ENCODE peak calls at places on chromosomes 6 and 20, in four cellular contexts. T, D, G and Z are unnamed samples.

GRCh38 chr6:93177451-93177850 is 241.9 kb downstream of the EPHA7 start:
- DNase-seq in G (no peak), D (no peak), T (no peak), Z (no peak)

GRCh38 chr20:34862724-34863123 is 9.9 kb downstream of the GGT7 start:
- DNase-seq in T (no peak), D (no peak), G (no peak), Z (no peak)

GRCh38 chr6:3706547-3707467 is 44.7 kb downstream of the PXDC1 start:
- DNase-seq in T (no peak), G (no peak), D (no peak), Z (no peak)

GRCh38 chr6:167141667-167142432 is 15.9 kb downstream of the GPR31 start:
- DNase-seq in D (peak; percentile 13), T (peak; percentile 76), G (peak; percentile 81), Z (peak; percentile 80)

GRCh38 chr20:37364927-37365272 is 19.0 kb downstream of the SRC start:
- DNase-seq in D (no peak), T (no peak), G (no peak), Z (no peak)

GRCh38 chr20:44003609-44004008 is 89.0 kb downstream of the TOX2 start:
- DNase-seq in D (no peak), T (no peak), G (no peak), Z (no peak)

GRCh38 chr6:158500016-158500735 is 59.7 kb upstream of the TMEM181 start:
- DNase-seq in T (no peak), D (peak; percentile 72), G (no peak), Z (no peak)

GRCh38 chr20:48349673-48350072 is 478.1 kb downstream of the PREX1 start:
- DNase-seq in T (no peak), D (no peak), G (no peak), Z (no peak)

GRCh38 chr20:34954905-34955231 is 738 bp downstream of the GSS start:
- DNase-seq in D (peak; percentile 73), G (peak; percentile 28), T (no peak), Z (peak; percentile 42)

GRCh38 chr20:43751167-43752050 is 24.6 kb upstream of the GTSF1L start:
- DNase-seq in T (no peak), G (no peak), D (peak; percentile 90), Z (no peak)

GRCh38 chr20:45358282-45359068 is 4.5 kb upstream of the SYS1 start:
- DNase-seq in T (no peak), G (no peak), D (peak; percentile 95), Z (no peak)

GRCh38 chr6:47103931-47104330 is 61.8 kb upstream of the ADGRF1 start:
- DNase-seq in D (peak; percentile 31), G (peak; percentile 35), T (no peak), Z (no peak)

GRCh38 chr20:47934761-47935160 is 149.5 kb upstream of the SULF2 start:
- DNase-seq in T (no peak), D (no peak), G (no peak), Z (no peak)

GRCh38 chr6:113447088-113447831 is 409.9 kb upstream of the MARCKS start:
- DNase-seq in T (no peak), D (peak; percentile 90), G (peak; percentile 51), Z (no peak)

GRCh38 chr6:138422861-138423260 is 18.8 kb downstream of the HEBP2 start:
- DNase-seq in G (no peak), D (peak; percentile 30), T (no peak), Z (no peak)

GRCh38 chr20:34772437-34772836 is 53.0 kb downstream of the NCOA6 start:
- DNase-seq in T (no peak), G (no peak), D (no peak), Z (no peak)

GRCh38 chr20:32777177-32777956 is 15.2 kb downstream of the DNMT3B start:
- DNase-seq in T (peak; percentile 39), D (no peak), G (no peak), Z (no peak)

GRCh38 chr6:34829137-34829536 is 37.3 kb downstream of the BLTP3A start:
- DNase-seq in T (no peak), G (no peak), D (no peak), Z (no peak)

DNA sequence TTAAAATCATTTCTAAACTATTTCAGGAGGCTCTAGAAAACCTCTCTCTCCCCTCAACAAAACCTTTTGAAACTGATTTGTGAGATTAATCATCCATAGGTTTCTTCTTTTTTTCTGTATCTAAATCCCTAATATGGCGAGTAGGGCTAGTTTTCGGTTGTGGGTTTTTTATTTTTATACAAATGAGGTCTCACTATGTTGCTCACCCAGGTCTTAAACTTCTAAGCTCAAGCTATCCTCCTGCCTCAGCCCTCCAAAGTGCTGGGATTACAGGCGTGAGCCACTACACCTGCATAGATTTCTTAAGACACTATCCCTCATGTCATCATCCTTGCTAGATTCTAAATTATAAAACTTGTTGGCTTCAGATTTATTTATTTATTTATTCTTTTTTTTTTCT is 43.9 kb downstream of the ORC3 start:
- DNase-seq in G (no peak), T (no peak), D (no peak), Z (no peak)
- TF ChIP-seq EZH2phosphoT487 in G (no peak), T (no peak), D (no peak), Z (no peak)

GRCh38 chr20:23049201-23049932 is at the start of gene THBD:
- DNase-seq in D (peak; percentile 85), T (peak; percentile 64), G (peak; percentile 84), Z (peak; percentile 68)

GRCh38 chr20:23047738-23048214 is 1.7 kb downstream of the THBD start:
- DNase-seq in D (peak; percentile 46), T (peak; percentile 41), G (no peak), Z (peak; percentile 12)

GRCh38 chr20:23049933-23050838 is 714 bp upstream of the THBD start:
- DNase-seq in T (peak; percentile 47), G (peak; percentile 62), D (peak; percentile 68), Z (peak; percentile 53)

GRCh38 chr20:23047001-23047737 is 2.3 kb downstream of the THBD start:
- DNase-seq in D (no peak), T (no peak), G (no peak), Z (no peak)

DNA sequence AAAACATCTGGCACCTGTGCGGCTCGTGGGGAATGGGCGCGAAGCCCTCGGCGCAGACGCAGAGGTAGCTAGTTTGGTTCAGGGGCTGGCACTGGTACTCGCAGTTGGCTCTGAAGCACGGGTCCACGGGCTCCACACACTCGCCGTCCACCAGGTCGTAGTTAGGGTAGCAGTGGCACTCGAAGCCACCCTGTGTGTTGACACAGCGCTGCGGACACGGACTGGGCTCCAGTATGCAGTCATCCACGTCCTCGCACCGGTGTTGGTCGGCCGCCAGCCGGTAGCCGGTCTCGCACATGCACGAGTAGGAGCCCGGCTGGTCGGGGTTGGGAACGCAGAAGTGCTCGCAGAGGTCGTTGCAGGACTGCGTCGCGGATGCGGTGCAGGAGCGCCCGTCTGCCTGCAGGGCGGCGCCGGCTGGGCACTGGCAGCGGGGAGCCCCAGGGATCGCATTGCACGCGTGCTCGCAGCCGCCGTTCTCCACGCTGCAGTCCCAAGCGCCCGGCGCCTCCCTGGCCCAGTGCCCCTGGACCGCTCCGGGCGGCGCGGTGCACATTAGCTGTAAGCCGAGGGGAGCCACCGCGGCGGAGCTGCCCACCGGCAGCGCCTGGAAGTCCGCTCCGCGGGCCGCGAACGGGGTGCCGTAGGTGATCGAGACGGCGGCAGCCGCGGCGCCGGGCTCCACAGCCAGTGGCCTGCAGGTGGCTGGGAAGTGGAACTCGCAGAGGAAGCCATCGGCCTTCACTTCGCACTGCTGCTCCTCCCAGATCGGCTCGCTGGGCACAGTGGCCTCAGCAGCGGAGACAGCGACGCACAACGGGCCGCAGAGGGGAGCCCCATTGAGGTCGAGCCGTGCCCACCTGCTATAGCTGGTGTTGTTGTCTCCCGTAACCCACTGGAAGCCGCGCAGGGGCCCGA is 930 bp downstream of the THBD start:
- DNase-seq in T (peak; percentile 78), G (peak; percentile 76), D (peak; percentile 78), Z (peak; percentile 84)
- TF ChIP-seq EZH2 in T (peak; percentile 90), G (no peak), D (no peak), Z (peak; percentile 18)

GRCh38 chr6:142903806-142904205 is 41.2 kb downstream of the HIVEP2 start:
- DNase-seq in D (peak; percentile 42), G (no peak), T (no peak), Z (no peak)
- H3K4me1 ChIP-seq in D (peaks cover 44% of the 10 kb centered on the region), G (no peaks in the 10 kb centered on the region), T (no peaks in the 10 kb centered on the region), Z (peaks cover 8% of the 10 kb centered on the region)

DNA sequence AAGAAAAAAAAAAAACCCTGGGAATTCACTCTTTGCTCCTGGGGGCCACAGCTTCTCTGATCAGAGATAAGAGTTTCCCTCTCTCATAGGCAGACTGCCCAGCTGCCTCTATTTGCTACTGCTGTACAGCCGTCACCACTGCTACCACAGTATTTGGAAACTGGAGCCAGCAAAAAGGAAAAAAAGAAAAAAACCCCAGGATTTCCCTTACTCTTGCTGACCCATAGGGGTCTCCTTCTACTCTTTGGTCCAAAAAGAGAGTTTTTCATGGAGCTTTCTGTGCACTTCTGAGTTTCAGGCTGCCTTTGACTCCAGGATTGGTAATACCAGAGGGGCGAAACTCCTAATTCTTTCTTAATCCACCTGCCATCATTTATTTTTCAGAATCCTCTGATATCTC is 89.7 kb downstream of the MDGA1 start:
- DNase-seq in T (peak; percentile 56), G (peak; percentile 43), D (peak; percentile 58), Z (peak; percentile 77)
- TF ChIP-seq EZH2phosphoT487 in T (no peak), G (no peak), D (no peak), Z (no peak)

GRCh38 chr6:135322427-135323201 is 141.5 kb downstream of the MYB start:
- DNase-seq in T (no peak), G (no peak), D (no peak), Z (no peak)
- TF ChIP-seq EZH2 in T (no peak), G (no peak), D (no peak), Z (no peak)

GRCh38 chr6:42769051-42769450 is 12.8 kb upstream of the BICRAL start:
- DNase-seq in G (no peak), D (no peak), T (peak; percentile 27), Z (no peak)

GRCh38 chr6:42771741-42772100 is 10.1 kb upstream of the BICRAL start:
- DNase-seq in D (no peak), G (no peak), T (no peak), Z (no peak)

GRCh38 chr6:42778072-42778471 is 3.8 kb upstream of the BICRAL start:
- DNase-seq in T (no peak), G (no peak), D (no peak), Z (no peak)

GRCh38 chr6:42777126-42777822 is 4.6 kb upstream of the BICRAL start:
- DNase-seq in T (no peak), G (no peak), D (peak; percentile 50), Z (no peak)

DNA sequence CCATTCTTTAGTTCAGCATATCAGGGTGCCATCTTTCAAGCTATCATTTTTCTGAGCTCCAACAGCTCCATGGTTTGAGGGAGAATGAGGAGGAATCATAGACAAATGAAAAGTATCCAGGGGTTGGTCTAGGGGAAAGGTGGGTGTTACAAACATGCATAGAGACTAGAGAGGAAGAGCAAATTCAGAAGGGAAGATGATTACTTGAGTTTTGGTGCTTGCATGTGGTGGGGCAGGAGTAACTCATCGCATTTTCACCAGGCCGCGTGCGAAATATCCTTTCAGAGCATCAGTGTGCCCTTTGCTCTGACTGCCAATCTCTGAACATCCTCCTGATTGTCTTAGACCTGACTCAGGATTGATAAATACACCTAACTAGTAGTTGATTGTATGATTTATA is 7.7 kb upstream of the BICRAL start:
- DNase-seq in G (no peak), T (no peak), D (no peak), Z (no peak)
- H3K4me1 ChIP-seq in G (peaks cover 4% of the 10 kb centered on the region), T (peaks cover 15% of the 10 kb centered on the region), D (peaks cover 8% of the 10 kb centered on the region), Z (peaks cover 14% of the 10 kb centered on the region)

GRCh38 chr6:147700436-147701209 is 192.1 kb downstream of the SAMD5 start:
- DNase-seq in D (no peak), G (no peak), T (no peak), Z (no peak)

GRCh38 chr6:147695819-147696218 is 187.3 kb downstream of the SAMD5 start:
- DNase-seq in T (no peak), G (no peak), D (no peak), Z (no peak)

GRCh38 chr6:147699637-147700036 is 191.1 kb downstream of the SAMD5 start:
- DNase-seq in G (no peak), D (peak; percentile 52), T (no peak), Z (no peak)
- TF ChIP-seq EZH2phosphoT487 in G (no peak), D (no peak), T (no peak), Z (no peak)